ENCODE peak calls at places on chromosomes 6 and 20, in six cellular contexts. W, E, Z, R, H and Q are unnamed samples.

GRCh38 chr6:126427713-126428112 is 87.8 kb downstream of the CENPW start:
- DNase-seq in W (no peak), E (no peak), Z (no peak), R (no peak), H (no peak), Q (no peak)

GRCh38 chr6:135236732-135237131 is 55.6 kb downstream of the MYB start:
- DNase-seq in W (no peak), E (no peak), Z (no peak), R (no peak), H (no peak), Q (no peak)

GRCh38 chr6:125658759-125659431 is 90.5 kb upstream of the HEY2 start:
- DNase-seq in W (no peak), E (peak), Z (no peak), R (no peak), H (no peak), Q (peak)

GRCh38 chr6:148509789-148510581 is 167.3 kb downstream of the SASH1 start:
- DNase-seq in W (no peak), E (peak), Z (no peak), R (peak), H (no peak), Q (peak)

GRCh38 chr6:138692058-138692977 is 81.3 kb upstream of the CCDC28A start:
- DNase-seq in W (peak), E (no peak), Z (peak), R (peak), H (peak), Q (peak)

GRCh38 chr20:45211569-45212474 is 5.0 kb downstream of the SEMG1 start:
- DNase-seq in W (no peak), E (no peak), Z (no peak), R (no peak), H (no peak), Q (no peak)

GRCh38 chr6:41013473-41014153 is 25.4 kb downstream of the UNC5CL start:
- DNase-seq in W (peak), E (no peak), Z (no peak), R (no peak), H (no peak), Q (no peak)

GRCh38 chr6:150891886-150892485 is 26.5 kb downstream of the MTHFD1L start:
- DNase-seq in W (peak), E (peak), Z (peak), R (peak), H (no peak), Q (peak)

GRCh38 chr20:49753133-49753532 is 39.5 kb upstream of the B4GALT5 start:
- DNase-seq in W (no peak), E (no peak), Z (no peak), R (no peak), H (no peak), Q (no peak)

GRCh38 chr6:31958741-31959739 is at the start of the genes NELFE and SKIC2:
- DNase-seq in W (peak), E (peak), Z (peak), R (peak), H (peak), Q (peak)

GRCh38 chr20:45400346-45401031 is 7.6 kb upstream of the DBNDD2 start:
- DNase-seq in W (no peak), E (no peak), Z (no peak), R (no peak), H (no peak), Q (no peak)

GRCh38 chr20:50569864-50570836 is 60.0 kb downstream of the PTPN1 start:
- DNase-seq in W (no peak), E (no peak), Z (no peak), R (peak), H (no peak), Q (no peak)

GRCh38 chr6:167827062-167827587 is 414 bp downstream of the AFDN start:
- DNase-seq in W (peak), E (no peak), Z (no peak), R (no peak), H (peak), Q (no peak)

GRCh38 chr6:146546440-146546839 is 2.8 kb downstream of the RAB32 start:
- DNase-seq in W (no peak), E (peak), Z (no peak), R (peak), H (no peak), Q (no peak)

GRCh38 chr6:154754152-154754551 is 20.9 kb downstream of the SCAF8 start:
- DNase-seq in W (no peak), E (no peak), Z (no peak), R (peak), H (no peak), Q (no peak)

GRCh38 chr6:80725156-80725930 is 618.9 kb downstream of the BCKDHB start:
- DNase-seq in W (no peak), E (no peak), Z (no peak), R (peak), H (no peak), Q (peak)

GRCh38 chr20:24870876-24871275 is 78.2 kb upstream of the CST7 start:
- DNase-seq in W (no peak), E (no peak), Z (no peak), R (no peak), H (peak), Q (no peak)

GRCh38 chr6:136440187-136440582 is 110.0 kb downstream of the MAP7 start:
- DNase-seq in W (no peak), E (no peak), Z (no peak), R (no peak), H (no peak), Q (no peak)

GRCh38 chr6:112348891-112349736 is 2.0 kb downstream of the RFPL4B start:
- DNase-seq in W (no peak), E (no peak), Z (no peak), R (no peak), H (no peak), Q (no peak)

GRCh38 chr6:21769405-21769851 is 175.9 kb downstream of the SOX4 start:
- DNase-seq in W (no peak), E (peak), Z (peak), R (peak), H (no peak), Q (peak)

GRCh38 chr6:39980839-39981580 is 46.7 kb upstream of the MOCS1 start:
- DNase-seq in W (peak), E (no peak), Z (peak), R (peak), H (no peak), Q (peak)

GRCh38 chr20:24446811-24447210 is 22.6 kb upstream of the SYNDIG1 start:
- DNase-seq in W (no peak), E (no peak), Z (no peak), R (no peak), H (no peak), Q (no peak)

GRCh38 chr20:17808357-17808756 is 108.6 kb downstream of the BANF2 start:
- DNase-seq in W (peak), E (no peak), Z (peak), R (peak), H (no peak), Q (peak)

GRCh38 chr6:21840428-21840827 is 246.9 kb downstream of the SOX4 start:
- DNase-seq in W (no peak), E (no peak), Z (no peak), R (peak), H (no peak), Q (no peak)

GRCh38 chr6:10307476-10307875 is 107.4 kb downstream of the TFAP2A start:
- DNase-seq in W (no peak), E (no peak), Z (no peak), R (no peak), H (no peak), Q (no peak)

GRCh38 chr6:57173886-57174510 is 1.9 kb downstream of the BAG2 start:
- DNase-seq in W (no peak), E (no peak), Z (no peak), R (peak), H (no peak), Q (peak)

GRCh38 chr6:57172136-57173055 is at the start of gene BAG2:
- DNase-seq in W (peak), E (no peak), Z (peak), R (peak), H (peak), Q (peak)

GRCh38 chr6:57173056-57173885 is 1.1 kb downstream of the BAG2 start:
- DNase-seq in W (no peak), E (no peak), Z (no peak), R (peak), H (no peak), Q (no peak)

GRCh38 chr6:57177545-57178225 is 5.6 kb downstream of the BAG2 start:
- DNase-seq in W (no peak), E (no peak), Z (no peak), R (peak), H (no peak), Q (no peak)

DNA sequence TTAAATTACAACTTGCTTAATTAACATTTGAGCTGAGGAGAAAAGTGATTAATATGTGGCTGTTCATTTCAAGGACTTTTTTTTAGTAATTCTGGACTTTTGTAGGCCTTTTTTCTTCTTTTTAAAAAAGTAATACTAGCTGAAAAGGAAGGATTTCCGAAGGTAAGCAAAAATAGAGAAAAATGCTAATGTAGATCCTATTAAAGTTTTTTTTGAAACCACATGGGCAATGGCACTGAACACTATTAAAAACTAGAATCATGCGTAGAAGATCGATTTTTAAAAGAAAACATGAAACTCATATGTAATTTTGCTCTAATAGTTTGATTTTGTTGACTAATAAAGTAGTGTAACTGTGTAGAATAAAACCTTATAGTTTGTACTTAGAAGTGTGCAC is 2.4 kb downstream of the BAG2 start:
- DNase-seq in W (no peak), E (no peak), Z (no peak), R (no peak), H (no peak), Q (no peak)
- H3K4me3 ChIP-seq in W (no peak), E (peak), Z (no peak), R (peak), H (peak), Q (peak)

GRCh38 chr6:84597238-84597875 is 167.0 kb downstream of the TBX18 start:
- DNase-seq in W (no peak), E (no peak), Z (no peak), R (peak), H (no peak), Q (no peak)

GRCh38 chr6:84599991-84600390 is 164.4 kb downstream of the TBX18 start:
- DNase-seq in W (no peak), E (no peak), Z (no peak), R (no peak), H (no peak), Q (no peak)

GRCh38 chr6:84601366-84601765 is 163.0 kb downstream of the TBX18 start:
- DNase-seq in W (no peak), E (no peak), Z (no peak), R (no peak), H (no peak), Q (no peak)

GRCh38 chr6:84596488-84596887 is 167.9 kb downstream of the TBX18 start:
- DNase-seq in W (no peak), E (no peak), Z (no peak), R (no peak), H (no peak), Q (no peak)
- H3K4me3 ChIP-seq in W (no peak), E (no peak), Z (no peak), R (no peak), H (no peak), Q (no peak)

DNA sequence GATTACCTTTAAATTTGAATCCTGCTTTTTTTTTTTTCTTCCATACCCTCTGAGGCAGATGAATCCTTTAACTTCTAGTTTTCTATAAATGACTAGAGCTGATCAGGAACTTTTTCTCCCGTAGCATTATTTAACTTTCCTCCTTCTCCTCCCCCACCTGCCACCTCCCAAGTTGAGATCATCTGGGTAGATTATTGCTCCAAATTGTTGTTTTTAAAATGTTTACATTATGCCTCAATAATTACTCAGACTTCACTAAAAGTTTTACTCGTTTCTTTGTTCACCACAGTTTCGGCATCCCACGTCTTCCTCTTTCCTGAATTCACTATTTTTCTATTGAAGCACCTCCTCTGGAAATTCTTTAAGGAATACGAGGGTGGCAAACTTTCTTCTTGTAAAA is 16.6 kb upstream of the SCUBE3 start:
- DNase-seq in W (no peak), E (no peak), Z (no peak), R (no peak), H (no peak), Q (peak)
- H3K4me3 ChIP-seq in W (no peak), E (no peak), Z (no peak), R (no peak), H (no peak), Q (no peak)

GRCh38 chr6:48670546-48670945 is 559.5 kb upstream of the PTCHD4 start:
- DNase-seq in W (no peak), E (no peak), Z (no peak), R (no peak), H (no peak), Q (no peak)
- H3K4me3 ChIP-seq in W (no peak), E (no peak), Z (no peak), R (no peak), H (no peak), Q (no peak)

GRCh38 chr6:108676555-108676954 is 115.8 kb downstream of the FOXO3 start:
- DNase-seq in W (no peak), E (no peak), Z (no peak), R (no peak), H (no peak), Q (no peak)
- H3K4me3 ChIP-seq in W (no peak), E (no peak), Z (no peak), R (no peak), H (no peak), Q (no peak)

DNA sequence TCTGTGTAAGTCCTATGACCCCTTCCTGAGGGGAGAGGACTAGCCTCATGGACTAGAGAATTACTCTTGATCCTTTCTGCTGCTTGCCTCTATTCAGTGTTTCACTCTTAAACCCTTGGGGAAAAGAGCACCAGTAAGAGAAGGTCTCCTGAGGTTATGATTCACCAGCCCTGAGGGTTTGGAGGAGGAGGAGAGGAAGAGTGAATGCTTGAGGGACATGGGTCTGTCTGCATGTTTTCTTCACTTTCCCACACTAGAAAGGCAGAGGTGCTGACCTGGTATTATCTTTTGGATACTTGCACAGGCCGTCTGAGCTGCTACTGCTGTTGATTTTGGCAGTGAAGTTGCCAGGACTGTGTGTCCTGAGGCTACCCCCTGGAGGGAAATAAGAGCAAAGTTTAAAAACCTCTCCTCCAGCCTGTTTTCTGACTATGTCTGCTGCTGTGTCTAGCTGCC is 78.3 kb downstream of the CD109 start:
- DNase-seq in W (no peak), E (peak), Z (no peak), R (peak), H (no peak), Q (peak)
- H3K4me3 ChIP-seq in W (no peak), E (peak), Z (no peak), R (no peak), H (no peak), Q (no peak)

DNA sequence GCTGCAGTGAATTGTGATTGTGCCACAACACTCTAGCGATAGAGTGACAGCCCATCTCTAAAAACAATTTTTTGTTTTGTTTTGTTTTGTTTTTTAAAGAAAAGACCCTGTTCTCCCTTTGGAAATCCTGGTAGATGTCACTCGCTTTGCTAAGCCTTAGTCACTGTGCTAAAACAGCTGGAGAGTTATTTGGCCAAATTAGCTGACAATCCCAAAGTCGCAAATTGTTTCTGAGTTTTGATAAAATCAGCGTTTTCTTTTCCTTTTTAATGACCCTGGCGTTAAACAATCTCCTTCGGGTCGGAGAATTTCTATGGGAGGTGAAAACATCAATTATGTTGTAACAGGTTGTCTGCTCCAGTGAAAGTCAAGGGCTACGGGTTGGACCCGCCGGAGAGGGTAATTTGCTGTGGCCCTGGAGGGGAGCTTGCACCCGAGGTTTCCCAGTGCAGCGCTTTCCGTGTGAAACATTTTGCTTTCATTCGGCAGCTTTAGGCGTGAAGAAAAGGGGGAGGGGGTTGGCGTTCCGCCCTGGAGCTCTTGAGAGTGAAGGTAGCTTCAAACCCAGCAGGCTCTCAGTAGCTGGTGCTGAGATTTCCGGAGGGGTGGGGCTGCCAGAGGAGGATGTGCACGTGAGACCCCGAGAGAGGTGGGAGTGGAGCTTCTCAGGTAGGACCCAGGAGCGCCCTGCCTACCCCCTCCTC is 296.6 kb downstream of the PHACTR1 start:
- DNase-seq in W (peak), E (no peak), Z (peak), R (no peak), H (peak), Q (no peak)
- H3K4me3 ChIP-seq in W (peak), E (peak), Z (peak), R (no peak), H (peak), Q (no peak)